ENCODE peak calls at places on chromosomes 6 and 20, in four cellular contexts. G, W, Z and E are unnamed samples.

GRCh38 chr6:45314146-45314545 is 14.0 kb upstream of the RUNX2 start:
- DNase-seq in W (no peak), Z (no peak), G (no peak), E (no peak)

GRCh38 chr20:53706511-53707031 is 112.9 kb upstream of the ZNF217 start:
- DNase-seq in W (no peak), G (peak), Z (no peak), E (no peak)

GRCh38 chr6:170087946-170088348 is 202.9 kb downstream of the DLL1 start:
- DNase-seq in W (no peak), Z (no peak), G (peak), E (no peak)

GRCh38 chr6:63263456-63263855 is 52.2 kb downstream of the FKBP1C start:
- DNase-seq in W (no peak), Z (no peak), G (no peak), E (no peak)

GRCh38 chr6:31736026-31736767 is at the start of gene CLIC1:
- DNase-seq in W (no peak), G (peak), Z (peak), E (peak)

GRCh38 chr6:13484138-13484708 is 3.2 kb downstream of the GFOD1 start:
- DNase-seq in W (no peak), G (no peak), Z (no peak), E (no peak)

GRCh38 chr6:43770417-43771209 is 602 bp downstream of the VEGFA start:
- DNase-seq in G (no peak), W (peak), Z (peak), E (peak)

GRCh38 chr20:33434434-33434833 is 9.1 kb downstream of the SNTA1 start:
- DNase-seq in G (no peak), Z (no peak), W (no peak), E (no peak)

GRCh38 chr6:15628499-15629131 is 34.2 kb downstream of the DTNBP1 start:
- DNase-seq in W (no peak), G (peak), Z (no peak), E (no peak)

GRCh38 chr6:138346302-138347195 is 31.2 kb upstream of the SMIM28 start:
- DNase-seq in W (no peak), G (no peak), Z (peak), E (no peak)

GRCh38 chr6:82331031-82331773 is 32.4 kb upstream of the TPBG start:
- DNase-seq in G (no peak), Z (peak), W (no peak), E (peak)

GRCh38 chr6:50986319-50986718 is 167.6 kb downstream of the TFAP2B start:
- DNase-seq in W (no peak), Z (no peak), G (no peak), E (no peak)

GRCh38 chr6:19394687-19395086 is 442.5 kb upstream of the ID4 start:
- DNase-seq in Z (no peak), W (no peak), G (no peak), E (no peak)

GRCh38 chr6:112780498-112781096 is 433.5 kb downstream of the RFPL4B start:
- DNase-seq in W (peak), G (no peak), Z (peak), E (peak)

GRCh38 chr6:79878142-79878748 is 69.1 kb downstream of the ELOVL4 start:
- DNase-seq in W (no peak), G (no peak), Z (no peak), E (no peak)

GRCh38 chr6:29845405-29846006 is 17.9 kb downstream of the HLA-G start:
- DNase-seq in W (peak), Z (no peak), G (no peak), E (peak)

GRCh38 chr6:72963946-72964345 is 261.4 kb downstream of the KHDC1L start:
- DNase-seq in G (no peak), W (no peak), Z (no peak), E (no peak)